ENCODE peak calls at places on chromosomes 1 and 21, in six cellular contexts. B is AG04450, A is foreskin fibroblast, G is kidney epithelial cell, M is HL-60, P is LNCaP clone FGC. U is an unnamed sample.

GRCh38 chr1:2494323-2494693 is 18.2 kb downstream of the PLCH2 start:
- DNase-seq in B (no peak), A (peak; percentile 93), G (peak; percentile 48), M (no peak), P (peak; percentile 85), U (peak; percentile 6)

GRCh38 chr1:20701847-20702246 is 16.0 kb downstream of the KIF17 start:
- DNase-seq in B (no peak), A (no peak), G (no peak), M (no peak), P (no peak), U (no peak)

GRCh38 chr1:168243636-168244212 is 17.9 kb downstream of the SFT2D2 start:
- DNase-seq in B (no peak), A (no peak), G (no peak), M (no peak), P (no peak), U (no peak)

GRCh38 chr21:36082140-36082742 is 12.4 kb downstream of the CBR1 start:
- DNase-seq in B (no peak), A (no peak), G (no peak), M (no peak), P (no peak), U (no peak)

GRCh38 chr1:6043561-6043960 is 2.1 kb upstream of the KCNAB2 start:
- DNase-seq in B (no peak), A (no peak), G (no peak), M (no peak), P (no peak), U (no peak)

GRCh38 chr1:3319874-3320245 is 134.6 kb upstream of the ARHGEF16 start:
- DNase-seq in B (no peak), A (peak; percentile 74), G (no peak), M (peak; percentile 39), P (peak; percentile 66), U (no peak)

GRCh38 chr1:188055921-188056505 is 1227.3 kb downstream of the PLA2G4A start:
- DNase-seq in B (no peak), A (no peak), G (no peak), M (no peak), P (no peak), U (no peak)

GRCh38 chr1:198879711-198880306 is 241.0 kb downstream of the PTPRC start:
- DNase-seq in B (no peak), A (no peak), G (no peak), M (no peak), P (no peak), U (no peak)

GRCh38 chr1:184457500-184457899 is 70.7 kb downstream of the C1orf21 start:
- DNase-seq in B (no peak), A (peak; percentile 53), G (no peak), M (no peak), P (peak; percentile 77), U (no peak)

GRCh38 chr1:20992327-20993056 is 184.2 kb downstream of the EIF4G3 start:
- DNase-seq in B (no peak), A (peak; percentile 56), G (no peak), M (no peak), P (no peak), U (no peak)

GRCh38 chr1:47534417-47534816 is 96.6 kb downstream of the FOXD2 start:
- DNase-seq in B (no peak), A (no peak), G (no peak), M (no peak), P (no peak), U (no peak)

GRCh38 chr1:204600968-204601367 is 84.6 kb downstream of the LRRN2 start:
- DNase-seq in B (no peak), A (no peak), G (no peak), M (no peak), P (no peak), U (no peak)

GRCh38 chr1:160578175-160578693 is 1.1 kb downstream of the CD84 start:
- DNase-seq in B (no peak), A (no peak), G (no peak), M (no peak), P (no peak), U (no peak)
- H3K4me3 ChIP-seq in B (no peak overlapping the region), A (no peak overlapping the region), G (no peak overlapping the region), M (peak overlapping the region; percentile 39), P (no peak overlapping the region), U (no peak overlapping the region)

DNA sequence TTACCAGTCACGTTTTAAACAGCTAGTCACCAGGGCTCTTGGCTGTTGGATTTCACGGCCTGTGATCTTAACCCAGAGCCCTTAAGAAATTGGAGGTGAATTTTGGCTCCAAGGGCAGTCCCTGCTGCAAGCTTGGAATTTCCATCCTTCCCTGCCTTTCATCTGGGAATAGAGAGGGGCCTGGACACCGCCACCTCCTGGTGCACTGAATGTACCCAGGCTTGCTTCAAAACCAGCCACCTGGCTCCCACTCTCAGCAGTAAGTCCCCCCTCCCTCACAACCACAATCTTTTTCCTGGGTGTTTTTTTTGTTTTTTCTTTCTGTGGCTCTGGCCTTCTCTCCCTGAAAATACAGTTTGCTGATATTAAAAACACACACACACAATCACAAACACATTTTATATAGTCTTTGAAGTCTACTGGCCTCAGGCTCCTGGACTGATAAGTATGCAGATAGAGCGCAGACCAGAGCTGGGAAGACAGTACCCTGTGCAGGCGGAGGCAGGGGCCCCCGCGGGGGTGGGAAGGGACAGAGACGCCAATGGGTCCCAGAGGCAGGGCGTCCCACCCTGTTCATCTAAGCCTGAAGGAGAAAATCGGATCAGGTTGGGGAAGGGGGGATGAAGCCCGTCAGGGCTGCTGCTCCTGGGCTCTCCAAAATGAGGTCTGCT is 65.8 kb upstream of the IGSF21 start:
- DNase-seq in B (no peak), A (no peak), G (no peak), M (no peak), P (no peak), U (no peak)
- TF ChIP-seq CTCF in B (peak; percentile 30), A (no peak), G (no peak), M (no peak), P (no peak), U (peak; percentile 23)

GRCh38 chr1:183180213-183180612 is 5.9 kb upstream of the LAMC2 start:
- DNase-seq in B (peak; percentile 65), A (peak; percentile 92), G (peak; percentile 84), M (no peak), P (peak; percentile 63), U (peak; percentile 80)

GRCh38 chr1:183180634-183181056 is 5.4 kb upstream of the LAMC2 start:
- DNase-seq in B (no peak), A (peak; percentile 59), G (peak; percentile 88), M (no peak), P (no peak), U (peak; percentile 93)

GRCh38 chr1:183186820-183187219 is 756 bp downstream of the LAMC2 start:
- DNase-seq in B (no peak), A (no peak), G (no peak), M (no peak), P (no peak), U (no peak)

GRCh38 chr1:183191833-183192232 is 5.8 kb downstream of the LAMC2 start:
- DNase-seq in B (peak; percentile 68), A (peak; percentile 90), G (peak; percentile 61), M (no peak), P (no peak), U (no peak)

DNA sequence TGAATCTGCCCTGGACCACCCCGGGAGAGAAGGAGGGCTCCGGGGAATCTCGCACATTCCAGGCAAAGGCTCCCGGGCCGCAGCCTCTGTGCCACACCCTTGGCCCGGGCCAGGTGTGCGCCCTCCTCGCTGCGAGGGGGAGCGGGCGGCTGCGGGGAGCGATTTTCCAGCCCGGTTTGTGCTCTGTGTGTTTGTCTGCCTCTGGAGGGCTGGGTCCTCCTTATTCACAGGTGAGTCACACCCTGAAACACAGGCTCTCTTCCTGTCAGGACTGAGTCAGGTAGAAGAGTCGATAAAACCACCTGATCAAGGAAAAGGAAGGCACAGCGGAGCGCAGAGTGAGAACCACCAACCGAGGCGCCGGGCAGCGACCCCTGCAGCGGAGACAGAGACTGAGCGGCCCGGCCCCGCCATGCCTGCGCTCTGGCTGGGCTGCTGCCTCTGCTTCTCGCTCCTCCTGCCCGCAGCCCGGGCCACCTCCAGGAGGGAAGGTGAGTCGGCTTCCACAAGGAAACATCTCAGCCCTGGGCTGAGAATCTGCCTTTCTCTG is at the start of gene LAMC2:
- DNase-seq in B (no peak), A (no peak), G (peak; percentile 88), M (no peak), P (no peak), U (peak; percentile 76)
- H3K4me3 ChIP-seq in B (peak within 1 kb of the TSS; percentile 42), A (no peak within 1 kb of the TSS), G (peak within 1 kb of the TSS; percentile 65), M (no peak within 1 kb of the TSS), P (no peak within 1 kb of the TSS), U (peak within 1 kb of the TSS; percentile 61)

DNA sequence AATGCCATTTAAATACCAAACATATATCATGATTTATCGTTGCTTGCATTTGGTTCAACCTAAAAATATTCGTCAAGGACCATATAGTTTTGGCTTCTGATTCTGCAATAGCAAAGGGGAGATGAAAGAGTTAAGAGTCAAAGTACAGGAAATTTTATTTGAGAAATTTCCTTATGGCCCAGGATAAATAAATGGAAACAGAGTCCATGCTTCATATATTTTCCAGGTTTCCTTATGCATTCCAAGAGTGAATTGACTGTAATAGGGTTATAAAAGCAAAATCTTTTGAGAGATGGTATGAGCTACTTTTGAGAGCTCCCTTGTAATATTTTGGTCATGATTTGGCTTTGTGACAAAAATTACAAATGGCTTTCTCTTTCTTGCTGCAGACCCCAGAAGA is 140.1 kb downstream of the HMCN1 start:
- DNase-seq in B (no peak), A (no peak), G (no peak), M (no peak), P (no peak), U (no peak)
- TF ChIP-seq CTCF in B (no peak), A (no peak), G (no peak), M (no peak), P (no peak), U (no peak)

GRCh38 chr1:26161408-26162219 is 2.7 kb downstream of the FAM110D start:
- DNase-seq in B (no peak), A (peak; percentile 71), G (no peak), M (peak; percentile 71), P (no peak), U (no peak)

GRCh38 chr1:26158271-26159112 is at the start of gene FAM110D:
- DNase-seq in B (no peak), A (no peak), G (no peak), M (no peak), P (no peak), U (no peak)

GRCh38 chr1:26160527-26161407 is 1.9 kb downstream of the FAM110D start:
- DNase-seq in B (no peak), A (no peak), G (no peak), M (no peak), P (peak; percentile 7), U (no peak)

GRCh38 chr1:26162220-26162703 is 3.4 kb downstream of the FAM110D start:
- DNase-seq in B (no peak), A (no peak), G (no peak), M (no peak), P (no peak), U (no peak)

GRCh38 chr1:26159113-26160039 is 497 bp downstream of the FAM110D start:
- DNase-seq in B (no peak), A (no peak), G (no peak), M (no peak), P (no peak), U (no peak)
- H3K4me3 ChIP-seq in B (no peak overlapping the region), A (no peak overlapping the region), G (no peak overlapping the region), M (no peak overlapping the region), P (no peak overlapping the region), U (no peak overlapping the region)

U was measured in epithelial cell of proximal tubule.